ENCODE peak calls at places on chromosomes 7 and 10, in four cellular contexts. One of them, this sample, is unnamed.

GRCh38 chr7:99309141-99309540 is 16.6 kb upstream of the ARPC1A start:
- DNase-seq in A549: no peak
- DNase-seq in HepG2: no peak
- DNase-seq in K562: no peak
- DNase-seq in this sample: no peak

GRCh38 chr10:107686095-107686494 is 521.6 kb upstream of the SORCS1 start:
- DNase-seq in K562: no peak
- DNase-seq in A549: no peak
- DNase-seq in HepG2: no peak
- DNase-seq in this sample: no peak

GRCh38 chr7:80277434-80278427 is 143.1 kb downstream of the GNAI1 start:
- DNase-seq in K562: no peak
- DNase-seq in HepG2: no peak
- DNase-seq in A549: peak; percentile 69
- DNase-seq in this sample: peak; percentile 32

GRCh38 chr7:15557186-15557585 is 4.6 kb downstream of the AGMO start:
- DNase-seq in K562: no peak
- DNase-seq in HepG2: no peak
- DNase-seq in A549: peak; percentile 2
- DNase-seq in this sample: no peak

GRCh38 chr10:48357631-48358030 is 51.2 kb downstream of the MAPK8 start:
- DNase-seq in K562: no peak
- DNase-seq in A549: no peak
- DNase-seq in HepG2: no peak
- DNase-seq in this sample: no peak

GRCh38 chr10:129466703-129467345 is at the start of gene MGMT:
- DNase-seq in K562: peak; percentile 84
- DNase-seq in HepG2: peak; percentile 62
- DNase-seq in A549: peak; percentile 40
- DNase-seq in this sample: peak; percentile 76

GRCh38 chr7:47653550-47654351 is 71.8 kb upstream of the TNS3 start:
- DNase-seq in A549: peak; percentile 51
- DNase-seq in K562: no peak
- DNase-seq in HepG2: no peak
- DNase-seq in this sample: peak; percentile 81

GRCh38 chr10:30160431-30160982 is 101.1 kb upstream of the JCAD start:
- DNase-seq in K562: peak; percentile 28
- DNase-seq in A549: no peak
- DNase-seq in HepG2: no peak
- DNase-seq in this sample: no peak

GRCh38 chr7:42233166-42233565 is 3.8 kb downstream of the GLI3 start:
- DNase-seq in A549: no peak
- DNase-seq in HepG2: no peak
- DNase-seq in K562: no peak
- DNase-seq in this sample: peak; percentile 38

GRCh38 chr7:97006146-97006950 is 995 bp downstream of the DLX6 start:
- DNase-seq in A549: peak; percentile 36
- DNase-seq in K562: no peak
- DNase-seq in HepG2: peak; percentile 72
- DNase-seq in this sample: peak; percentile 1

GRCh38 chr10:11755512-11756247 is 13.5 kb downstream of the ECHDC3 start:
- DNase-seq in HepG2: no peak
- DNase-seq in A549: no peak
- DNase-seq in K562: no peak
- DNase-seq in this sample: no peak

GRCh38 chr10:22697799-22698198 is 16.6 kb downstream of the PIP4K2A start:
- DNase-seq in HepG2: no peak
- DNase-seq in A549: no peak
- DNase-seq in K562: no peak
- DNase-seq in this sample: no peak

GRCh38 chr7:112204776-112205347 is 1.3 kb downstream of the DOCK4 start:
- DNase-seq in K562: no peak
- DNase-seq in HepG2: no peak
- DNase-seq in A549: peak; percentile 14
- DNase-seq in this sample: no peak

GRCh38 chr10:110221721-110222261 is 14.4 kb downstream of the MXI1 start:
- DNase-seq in A549: peak; percentile 31
- DNase-seq in HepG2: no peak
- DNase-seq in K562: peak; percentile 56
- DNase-seq in this sample: peak; percentile 98

GRCh38 chr7:51352174-51353145 is 35.9 kb upstream of the COBL start:
- DNase-seq in HepG2: no peak
- DNase-seq in A549: no peak
- DNase-seq in K562: peak; percentile 22
- DNase-seq in this sample: no peak

GRCh38 chr7:3732395-3732794 is 431.3 kb downstream of the SDK1 start:
- DNase-seq in HepG2: no peak
- DNase-seq in A549: no peak
- DNase-seq in K562: no peak
- DNase-seq in this sample: no peak

GRCh38 chr7:155466814-155467675 is 9.1 kb downstream of the EN2 start:
- DNase-seq in HepG2: peak; percentile 5
- DNase-seq in K562: no peak
- DNase-seq in A549: no peak
- DNase-seq in this sample: no peak

GRCh38 chr10:33334839-33335549 is 527 bp upstream of the NRP1 start:
- DNase-seq in A549: peak; percentile 78
- DNase-seq in K562: no peak
- DNase-seq in HepG2: peak; percentile 36
- DNase-seq in this sample: peak; percentile 87

GRCh38 chr10:133030791-133031190 is 56.9 kb upstream of the ADGRA1 start:
- DNase-seq in K562: no peak
- DNase-seq in HepG2: no peak
- DNase-seq in A549: no peak
- DNase-seq in this sample: no peak

GRCh38 chr7:116948934-116949333 is 4.4 kb upstream of the ST7 start:
- DNase-seq in A549: no peak
- DNase-seq in K562: no peak
- DNase-seq in HepG2: no peak
- DNase-seq in this sample: no peak

GRCh38 chr10:130062201-130062600 is 48.4 kb downstream of the C10orf143 start:
- DNase-seq in HepG2: no peak
- DNase-seq in A549: no peak
- DNase-seq in K562: no peak
- DNase-seq in this sample: no peak

GRCh38 chr10:123158682-123159081 is 4.5 kb downstream of the BUB3 start:
- DNase-seq in K562: no peak
- DNase-seq in HepG2: no peak
- DNase-seq in A549: no peak
- DNase-seq in this sample: no peak

GRCh38 chr10:119769886-119770285 is 44.0 kb downstream of the INPP5F start:
- DNase-seq in HepG2: no peak
- DNase-seq in K562: no peak
- DNase-seq in A549: no peak
- DNase-seq in this sample: peak; percentile 80

GRCh38 chr7:25759281-25759680 is 392.7 kb upstream of the NFE2L3 start:
- DNase-seq in K562: no peak
- DNase-seq in HepG2: no peak
- DNase-seq in A549: no peak
- DNase-seq in this sample: no peak

GRCh38 chr10:50557130-50557682 is 66.5 kb downstream of the SGMS1 start:
- DNase-seq in HepG2: no peak
- DNase-seq in K562: no peak
- DNase-seq in A549: no peak
- DNase-seq in this sample: no peak

GRCh38 chr10:50554381-50554994 is 69.3 kb downstream of the SGMS1 start:
- DNase-seq in K562: no peak
- DNase-seq in HepG2: no peak
- DNase-seq in A549: no peak
- DNase-seq in this sample: no peak

GRCh38 chr10:50556238-50557120 is 67.3 kb downstream of the SGMS1 start:
- DNase-seq in HepG2: no peak
- DNase-seq in K562: no peak
- DNase-seq in A549: no peak
- DNase-seq in this sample: no peak

GRCh38 chr10:50552771-50553535 is 70.8 kb downstream of the SGMS1 start:
- DNase-seq in HepG2: no peak
- DNase-seq in K562: no peak
- DNase-seq in A549: no peak
- DNase-seq in this sample: peak; percentile 36

GRCh38 chr10:50554995-50555568 is 68.7 kb downstream of the SGMS1 start:
- DNase-seq in A549: no peak
- DNase-seq in HepG2: no peak
- DNase-seq in K562: peak; percentile 73
- DNase-seq in this sample: peak; percentile 67
- TF ChIP-seq MAFK in A549: no peak
- TF ChIP-seq MAFK in HepG2: no peak
- TF ChIP-seq MAFK in K562: peak; percentile 11
- TF ChIP-seq MAFK in this sample: no peak

GRCh38 chr10:112761256-112761655 is 188.8 kb upstream of the TCF7L2 start:
- DNase-seq in K562: no peak
- DNase-seq in A549: no peak
- DNase-seq in HepG2: no peak
- DNase-seq in this sample: no peak

GRCh38 chr10:112767156-112767555 is 182.9 kb upstream of the TCF7L2 start:
- DNase-seq in K562: no peak
- DNase-seq in HepG2: no peak
- DNase-seq in A549: no peak
- DNase-seq in this sample: peak; percentile 44

GRCh38 chr10:112765717-112766235 is 184.3 kb upstream of the TCF7L2 start:
- DNase-seq in HepG2: no peak
- DNase-seq in K562: no peak
- DNase-seq in A549: no peak
- DNase-seq in this sample: no peak

GRCh38 chr10:112766636-112767035 is 183.4 kb upstream of the TCF7L2 start:
- DNase-seq in HepG2: no peak
- DNase-seq in A549: no peak
- DNase-seq in K562: no peak
- DNase-seq in this sample: no peak

DNA sequence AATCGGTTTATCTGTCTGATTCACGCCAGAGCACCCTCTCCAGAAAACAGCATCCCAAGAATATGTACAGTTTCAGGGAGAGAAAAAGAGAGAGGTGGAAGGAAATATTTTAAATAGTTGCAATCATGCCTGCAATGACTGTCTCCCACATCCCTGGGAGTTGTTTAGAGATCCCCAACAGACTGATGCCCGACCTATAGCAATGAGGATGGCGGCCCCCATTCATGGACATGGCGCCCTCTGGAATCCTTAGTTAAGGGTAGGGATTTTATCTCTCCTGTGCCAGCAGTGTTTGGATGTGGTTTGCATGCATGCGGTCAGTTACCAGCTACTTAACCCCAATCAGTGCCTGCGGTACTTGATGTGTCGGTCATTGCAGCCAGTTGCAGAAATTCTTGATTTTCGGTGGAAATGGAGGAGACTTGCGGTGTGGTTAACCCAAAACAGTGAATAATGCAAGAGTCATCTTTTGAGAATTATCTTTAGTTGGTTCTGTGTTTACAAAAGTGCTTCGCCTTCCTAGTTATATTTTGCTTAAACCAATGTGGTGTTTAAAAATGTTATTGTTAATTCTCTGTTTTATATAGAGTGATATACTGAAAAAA is 186.0 kb upstream of the TCF7L2 start:
- DNase-seq in A549: no peak
- DNase-seq in HepG2: no peak
- DNase-seq in K562: no peak
- DNase-seq in this sample: peak; percentile 83
- TF ChIP-seq BHLHE40 in A549: no peak
- TF ChIP-seq BHLHE40 in HepG2: no peak
- TF ChIP-seq BHLHE40 in K562: no peak
- TF ChIP-seq BHLHE40 in this sample: peak; percentile 42

DNA sequence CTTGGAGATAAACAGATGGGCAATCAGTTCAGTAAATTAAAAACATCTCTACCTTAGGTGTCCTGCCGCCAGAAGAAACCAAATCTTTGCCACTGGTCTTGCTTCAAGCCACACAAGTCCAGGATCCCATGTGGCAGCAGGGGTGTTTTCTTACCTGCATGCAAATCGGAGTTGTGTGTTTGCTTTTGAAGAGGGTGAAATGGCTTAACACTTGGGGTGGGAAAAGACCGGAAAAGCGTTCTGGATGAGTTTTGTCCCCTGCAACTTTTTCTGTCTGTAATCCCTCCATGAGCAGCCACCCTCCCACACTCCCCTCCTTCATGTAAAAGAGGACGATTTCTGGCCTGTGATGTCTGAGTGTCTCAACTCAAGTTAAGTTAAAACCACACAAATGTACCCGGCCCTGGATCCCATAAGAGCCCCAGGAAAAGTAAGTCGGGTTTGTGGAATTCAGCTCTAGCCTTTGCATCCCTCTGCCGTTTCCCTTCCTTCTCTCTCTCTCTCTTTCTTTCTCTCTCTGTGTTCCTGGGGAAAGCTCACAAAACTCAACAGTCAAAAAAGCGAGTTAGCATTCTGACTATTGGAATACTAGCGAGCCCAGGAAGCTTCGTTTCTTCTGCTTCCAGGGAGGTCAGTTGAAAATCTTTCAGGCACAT is 178.5 kb downstream of the TCF7L2 start:
- DNase-seq in HepG2: no peak
- DNase-seq in A549: no peak
- DNase-seq in K562: no peak
- DNase-seq in this sample: no peak
- TF ChIP-seq MAFK in HepG2: no peak
- TF ChIP-seq MAFK in A549: no peak
- TF ChIP-seq MAFK in K562: no peak
- TF ChIP-seq MAFK in this sample: no peak

DNA sequence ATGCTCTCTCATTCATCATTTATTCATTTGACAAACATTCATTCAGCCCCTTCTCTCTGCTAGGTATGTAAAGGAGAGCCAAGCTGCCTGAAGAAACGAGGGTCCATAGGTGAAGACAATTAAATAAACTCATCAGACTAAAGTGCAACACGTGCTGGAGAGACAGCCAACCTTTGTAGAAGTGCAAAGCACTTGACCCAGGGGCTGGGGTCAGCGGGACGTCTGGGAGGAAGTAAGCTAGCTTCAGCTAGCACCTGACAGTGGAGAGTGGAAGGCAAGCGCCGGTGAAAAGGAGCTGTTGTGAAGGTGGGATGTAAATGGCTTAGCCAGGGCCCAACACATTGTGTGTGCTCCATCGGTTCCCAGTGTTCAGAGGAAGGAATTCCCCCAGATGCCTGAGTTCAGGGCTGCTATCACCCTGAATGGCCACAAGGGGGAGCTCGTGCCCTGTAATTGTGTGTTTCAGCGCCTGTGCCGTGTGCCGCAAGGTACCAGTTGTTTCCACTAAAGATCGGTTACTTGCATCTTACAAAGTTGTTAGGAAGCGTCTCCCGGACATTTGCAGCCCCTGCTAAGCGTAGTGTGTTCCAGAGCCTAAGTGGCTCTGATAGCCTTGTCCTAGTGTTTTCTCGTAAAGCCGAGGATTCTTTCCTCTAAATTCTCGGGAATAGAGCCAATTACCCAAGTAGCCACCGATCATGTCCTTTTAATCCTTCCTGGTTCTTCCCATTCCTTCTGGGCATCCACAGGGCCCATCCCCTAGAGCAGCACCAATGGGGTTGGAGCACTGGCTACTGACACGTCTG is 30.6 kb downstream of the TLX1 start:
- DNase-seq in A549: peak; percentile 87
- DNase-seq in K562: peak; percentile 67
- DNase-seq in HepG2: peak; percentile 52
- DNase-seq in this sample: peak; percentile 65
- TF ChIP-seq BHLHE40 in A549: no peak
- TF ChIP-seq BHLHE40 in K562: no peak
- TF ChIP-seq BHLHE40 in HepG2: peak; percentile 17
- TF ChIP-seq BHLHE40 in this sample: no peak

GRCh38 chr10:60757422-60757895 is 20.8 kb upstream of the CDK1 start:
- DNase-seq in A549: no peak
- DNase-seq in HepG2: no peak
- DNase-seq in K562: no peak
- DNase-seq in this sample: peak; percentile 6
- TF ChIP-seq MAFK in A549: no peak
- TF ChIP-seq MAFK in HepG2: no peak
- TF ChIP-seq MAFK in K562: no peak
- TF ChIP-seq MAFK in this sample: no peak